ENCODE peak calls at places on chromosomes 4 and X, in nine cellular contexts. H is transverse colon; M is CD8-positive, alpha-beta memory T cell; R is bronchial epithelial cell; A is effector memory CD4-positive, alpha-beta T cell; X is sigmoid colon; D is heart right ventricle; P is aorta; B is left ventricle myocardium inferior. K is an unnamed sample.

GRCh38 chr4:61200195-61200990 is at the start of gene ADGRL3:
- DNase-seq in B (peak; percentile 45), M (no peak), A (no peak), P (peak; percentile 85), H (no peak), D (peak; percentile 41), X (peak; percentile 52), R (no peak), K (no peak)

GRCh38 chr4:129344058-129344457 is 248.1 kb downstream of the C4orf33 start:
- DNase-seq in X (no peak), D (no peak), P (no peak), M (no peak), A (no peak), H (peak; percentile 31), R (peak; percentile 64), B (no peak), K (no peak)

GRCh38 chr4:2091990-2092652 is 33.0 kb downstream of the NAT8L start:
- DNase-seq in P (no peak), D (no peak), R (no peak), H (no peak), X (no peak), A (no peak), M (no peak), B (no peak), K (no peak)

GRCh38 chr4:128286474-128287158 is 997 bp downstream of the PGRMC2 start:
- DNase-seq in R (peak; percentile 68), B (no peak), A (no peak), M (peak; percentile 52), X (no peak), H (no peak), D (no peak), P (no peak), K (peak; percentile 71)

GRCh38 chr4:176137626-176138025 is 57.8 kb downstream of the SPATA4 start:
- DNase-seq in X (no peak), A (no peak), M (no peak), B (no peak), R (peak; percentile 35), H (no peak), P (no peak), D (no peak), K (no peak)

GRCh38 chr4:113411496-113411938 is 350.0 kb downstream of the CAMK2D start:
- DNase-seq in X (no peak), P (no peak), D (no peak), A (no peak), B (no peak), R (peak; percentile 95), H (no peak), M (no peak), K (no peak)

GRCh38 chr4:54082168-54082567 is 17.8 kb upstream of the CHIC2 start:
- DNase-seq in P (no peak), H (peak; percentile 57), M (no peak), D (no peak), R (peak; percentile 99), B (no peak), X (no peak), A (no peak), K (no peak)

GRCh38 chr4:147057631-147057980 is 111.9 kb upstream of the TTC29 start:
- DNase-seq in H (no peak), D (no peak), R (peak; percentile 55), M (no peak), B (no peak), X (no peak), A (no peak), P (no peak), K (no peak)

GRCh38 chr4:57501715-57502114 is 391.5 kb upstream of the IGFBP7 start:
- DNase-seq in X (no peak), M (no peak), A (no peak), R (peak; percentile 29), D (no peak), B (peak; percentile 39), P (no peak), H (no peak), K (no peak)

GRCh38 chrX:155880586-155881157 is 473 bp upstream of the VAMP7 start:
- DNase-seq in D (no peak), B (no peak), P (no peak), M (peak; percentile 1), A (no peak), R (peak; percentile 16), H (no peak), X (no peak), K (no peak)

GRCh38 chrX:135463937-135464336 is 42.2 kb downstream of the SMIM10L2A start:
- DNase-seq in H (no peak), B (no peak), X (no peak), A (no peak), R (peak; percentile 7), P (no peak), M (no peak), D (no peak), K (no peak)

GRCh38 chr4:74018116-74018515 is 19.6 kb upstream of the CXCL5 start:
- DNase-seq in P (no peak), D (no peak), X (no peak), B (no peak), R (no peak), H (no peak), A (no peak), M (no peak), K (no peak)

GRCh38 chr4:177737387-177737965 is 295.2 kb upstream of the AGA start:
- DNase-seq in M (no peak), D (no peak), B (no peak), H (no peak), R (no peak), P (no peak), A (no peak), X (no peak), K (no peak)

GRCh38 chrX:136121788-136122187 is 25.5 kb upstream of the FHL1 start:
- DNase-seq in D (no peak), R (no peak), P (no peak), H (no peak), A (no peak), X (no peak), M (no peak), B (no peak), K (no peak)

GRCh38 chr4:80431203-80431602 is 95.7 kb downstream of the CFAP299 start:
- DNase-seq in B (no peak), P (no peak), M (no peak), H (no peak), A (no peak), X (no peak), D (no peak), R (no peak), K (no peak)

GRCh38 chrX:13223868-13224555 is 95.8 kb downstream of the ATXN3L start:
- DNase-seq in P (no peak), X (no peak), B (no peak), H (no peak), A (no peak), D (no peak), M (peak; percentile 1), R (peak; percentile 91), K (no peak)

GRCh38 chr4:51874551-51874950 is 31.6 kb downstream of the DCUN1D4 start:
- DNase-seq in R (no peak), A (no peak), M (no peak), X (no peak), H (no peak), D (no peak), B (no peak), P (no peak), K (no peak)

DNA sequence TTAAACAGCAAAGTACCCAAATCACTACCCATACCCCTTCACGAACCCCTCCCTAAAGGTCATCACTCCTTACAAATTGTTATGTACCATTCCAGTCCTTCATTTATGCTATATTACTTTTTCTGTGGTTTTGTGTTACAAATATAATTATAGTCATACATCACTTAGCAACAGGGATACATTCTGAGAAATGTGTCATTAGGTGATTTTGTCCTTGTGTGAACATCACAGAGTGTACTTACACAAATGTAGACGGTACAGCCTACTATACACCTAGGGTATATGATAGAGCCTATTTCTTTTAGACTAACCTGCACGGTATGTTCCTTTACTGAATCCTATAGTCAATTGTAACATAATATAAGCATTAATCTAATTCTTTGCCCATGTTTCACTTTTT is 61.9 kb downstream of the ASB9 start:
- DNase-seq in P (no peak), R (no peak), D (no peak), M (no peak), A (no peak), H (no peak), X (no peak), B (no peak), K (no peak)
- H3K27me3 ChIP-seq in P (no peaks in the 10 kb centered on the region), R (no peaks in the 10 kb centered on the region), D (peaks cover 11% of the 10 kb centered on the region), M (no peaks in the 10 kb centered on the region), A (no peaks in the 10 kb centered on the region), H (no peaks in the 10 kb centered on the region), X (no peaks in the 10 kb centered on the region), B (no peaks in the 10 kb centered on the region), K (no peaks in the 10 kb centered on the region)

GRCh38 chr4:55765070-55765469 is 54.5 kb upstream of the EXOC1L start:
- DNase-seq in A (no peak), X (no peak), R (no peak), M (no peak), P (no peak), H (no peak), B (no peak), D (no peak), K (no peak)
- H3K4me3 ChIP-seq in A (no peak overlapping the region), X (no peak overlapping the region), R (no peak overlapping the region), M (no peak overlapping the region), P (no peak overlapping the region), H (no peak overlapping the region), B (no peak overlapping the region), D (no peak overlapping the region), K (no peak overlapping the region)

GRCh38 chrX:123155327-123155726 is 28.8 kb upstream of the GRIA3 start:
- DNase-seq in A (no peak), M (no peak), X (no peak), D (no peak), P (no peak), R (peak; percentile 49), B (no peak), H (no peak), K (no peak)

GRCh38 chrX:123157586-123157985 is 26.5 kb upstream of the GRIA3 start:
- DNase-seq in D (no peak), H (no peak), B (no peak), P (no peak), A (no peak), R (peak; percentile 54), X (no peak), M (no peak), K (no peak)

GRCh38 chrX:123153846-123154335 is 30.2 kb upstream of the GRIA3 start:
- DNase-seq in X (no peak), R (no peak), A (no peak), H (no peak), M (no peak), P (no peak), B (no peak), D (no peak), K (no peak)

DNA sequence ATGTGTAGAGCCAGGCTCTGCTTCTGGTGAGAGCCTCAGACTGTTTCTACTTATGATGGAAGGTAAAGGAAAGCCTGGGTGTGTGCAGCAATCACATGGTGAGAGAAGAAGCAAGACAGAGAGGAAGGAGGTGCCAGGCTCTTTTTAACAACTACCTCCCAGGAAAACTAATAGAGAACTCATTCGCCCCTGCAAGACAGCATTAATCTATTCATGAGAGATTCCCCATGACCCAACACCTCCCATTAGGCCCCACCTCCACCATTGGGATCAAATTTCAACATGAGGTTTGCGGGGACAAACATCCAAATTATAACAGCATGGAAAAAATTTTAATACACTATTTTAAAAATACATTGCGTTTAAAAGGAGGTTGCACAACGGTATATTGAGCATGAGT is 24.7 kb upstream of the GRIA3 start:
- DNase-seq in B (no peak), P (no peak), R (no peak), H (no peak), M (no peak), D (no peak), X (no peak), A (no peak), K (no peak)
- H3K27me3 ChIP-seq in B (no peaks in the 10 kb centered on the region), P (no peaks in the 10 kb centered on the region), R (no peaks in the 10 kb centered on the region), H (no peaks in the 10 kb centered on the region), M (no peaks in the 10 kb centered on the region), D (no peaks in the 10 kb centered on the region), X (no peaks in the 10 kb centered on the region), A (no peaks in the 10 kb centered on the region), K (no peaks in the 10 kb centered on the region)

GRCh38 chr4:140151700-140152014 is 2.3 kb downstream of the MAML3 start:
- DNase-seq in P (peak; percentile 82), A (no peak), R (peak; percentile 77), B (peak; percentile 78), X (peak; percentile 90), M (peak; percentile 67), H (peak; percentile 84), D (peak; percentile 67), K (no peak)
- H3K4me3 ChIP-seq in P (peak overlapping the region; percentile 94), A (peak overlapping the region; percentile 83), R (peak overlapping the region; percentile 75), B (peak overlapping the region; percentile 93), X (peak overlapping the region; percentile 77), M (peak overlapping the region; percentile 95), H (peak overlapping the region; percentile 85), D (peak overlapping the region; percentile 80), K (peak overlapping the region; percentile 99)